ENCODE peak calls at places on chromosome X, in eight cellular contexts. M is BE2C, W is ovary, I is pancreas, D is upper lobe of right lung, A is tibial artery, U is cardiac muscle cell, G is Peyer's patch. E is an unnamed sample.

GRCh38 chrX:97328853-97329252 is 445.1 kb downstream of the RPA4 start:
- DNase-seq in D (no peak), A (no peak), G (no peak), M (no peak), I (no peak), W (no peak), U (no peak), E (no peak)

GRCh38 chrX:141701081-141701480 is 2.5 kb upstream of the SPANXD start:
- DNase-seq in G (no peak), D (no peak), W (no peak), I (no peak), A (no peak), U (no peak), M (no peak), E (peak)

GRCh38 chrX:119685225-119686066 is 7.5 kb downstream of the SEPTIN6 start:
- DNase-seq in D (peak), W (no peak), U (no peak), I (no peak), M (no peak), A (peak), G (peak), E (no peak)

GRCh38 chrX:151745651-151746050 is 11.1 kb downstream of the CNGA2 start:
- DNase-seq in I (no peak), W (no peak), U (no peak), D (no peak), G (no peak), M (no peak), A (no peak), E (no peak)

GRCh38 chrX:123219916-123220315 is 35.8 kb downstream of the GRIA3 start:
- DNase-seq in U (no peak), D (no peak), M (no peak), W (peak), I (no peak), G (no peak), A (no peak), E (no peak)

GRCh38 chrX:121254336-121254735 is 206.9 kb downstream of the GLUD2 start:
- DNase-seq in M (no peak), I (no peak), W (no peak), D (no peak), G (no peak), A (no peak), U (peak), E (peak)

GRCh38 chrX:9189286-9189685 is 155.4 kb upstream of the FAM9B start:
- DNase-seq in G (no peak), M (no peak), W (no peak), A (no peak), U (no peak), D (no peak), I (no peak), E (no peak)

GRCh38 chrX:107851215-107851614 is 25.5 kb downstream of the MID2 start:
- DNase-seq in W (no peak), M (no peak), G (no peak), I (no peak), D (no peak), U (peak), A (no peak), E (peak)

GRCh38 chrX:17802756-17803155 is 58.3 kb downstream of the RAI2 start:
- DNase-seq in U (no peak), W (no peak), G (no peak), I (no peak), M (peak), D (no peak), A (no peak), E (no peak)

GRCh38 chrX:36357855-36358254 is 438.3 kb downstream of the CFAP47 start:
- DNase-seq in I (no peak), G (no peak), D (no peak), A (no peak), U (no peak), M (no peak), W (no peak), E (no peak)

GRCh38 chrX:9501362-9501761 is 36.5 kb downstream of the TBL1X start:
- DNase-seq in W (no peak), D (no peak), I (no peak), M (no peak), U (no peak), A (no peak), G (no peak), E (no peak)

GRCh38 chrX:38817004-38817703 is 15.9 kb downstream of the MID1IP1 start:
- DNase-seq in M (no peak), I (peak), W (peak), A (peak), G (peak), D (peak), U (peak), E (peak)

GRCh38 chrX:15349046-15349445 is 13.7 kb upstream of the PIGA start:
- DNase-seq in W (peak), A (no peak), M (peak), G (peak), U (peak), I (peak), D (no peak), E (peak)

GRCh38 chrX:11099465-11099864 is 11.7 kb upstream of the HCCS start:
- DNase-seq in A (no peak), W (no peak), M (no peak), G (no peak), U (no peak), D (no peak), I (no peak), E (no peak)

GRCh38 chrX:37998586-37999267 is 7.6 kb upstream of the SYTL5 start:
- DNase-seq in M (no peak), W (no peak), G (no peak), A (no peak), I (no peak), U (no peak), D (no peak), E (peak)

GRCh38 chrX:153768311-153769157 is 4.5 kb downstream of the PLXNB3 start:
- DNase-seq in G (no peak), D (peak), I (peak), A (no peak), U (no peak), M (peak), W (no peak), E (no peak)

GRCh38 chrX:155216179-155216939 is at the start of gene VBP1:
- DNase-seq in M (peak), A (peak), W (peak), I (peak), D (peak), G (peak), U (peak), E (peak)
- TF ChIP-seq CTCF in M (peak), A (peak), W (no peak), I (peak), D (peak), G (peak), U (peak), E (peak)

DNA sequence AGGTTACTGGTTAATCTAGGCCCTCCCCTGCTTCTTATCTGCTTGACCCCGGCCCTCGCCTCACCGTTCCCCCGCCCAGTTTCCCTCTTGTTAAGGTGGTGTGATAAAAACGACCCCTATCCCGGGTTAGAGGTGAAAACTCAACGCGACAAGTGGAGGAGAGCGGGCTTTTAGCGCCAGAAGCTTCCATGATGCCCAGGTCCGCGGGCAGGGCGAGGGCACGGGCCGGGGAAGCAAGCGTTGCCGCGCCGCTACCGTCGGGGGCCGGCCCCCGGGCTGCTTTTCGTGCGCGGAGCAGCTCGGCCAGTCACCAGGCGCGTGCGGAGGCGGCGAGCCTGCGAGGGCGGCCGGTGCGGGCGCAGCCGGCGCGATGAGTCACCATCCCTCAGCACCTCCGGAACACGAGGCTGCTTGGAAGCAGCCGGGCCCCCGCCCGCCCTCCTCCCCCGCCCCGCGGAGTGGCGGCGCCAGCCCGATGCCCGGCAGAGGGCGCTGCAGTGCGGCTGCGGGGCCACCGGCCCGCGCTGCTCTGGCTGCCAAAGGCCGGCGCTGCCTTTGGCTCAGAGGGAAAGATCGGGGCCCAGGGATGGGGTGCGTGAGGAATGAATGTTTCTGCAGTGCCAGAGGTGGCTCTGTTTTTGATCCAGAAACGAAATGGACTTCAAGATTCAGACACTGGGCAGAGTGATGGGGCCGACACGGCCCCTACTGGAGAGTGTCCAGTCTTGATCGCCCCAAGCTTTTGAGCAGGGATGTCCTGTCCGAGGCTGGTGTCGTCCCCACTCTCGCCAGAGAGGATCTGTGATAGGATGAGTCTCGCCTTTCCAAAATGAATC is 107.8 kb downstream of the NHSL2 start:
- DNase-seq in M (peak), I (peak), G (peak), A (peak), W (peak), D (peak), U (peak), E (peak)
- H3K4me3 ChIP-seq in M (peak), I (no peak), G (peak), A (peak), W (no peak), D (no peak), U (no peak), E (no peak)

GRCh38 chrX:68721546-68721945 is 74.1 kb downstream of the STARD8 start:
- DNase-seq in U (no peak), I (no peak), M (no peak), D (no peak), G (peak), A (no peak), W (no peak), E (no peak)

GRCh38 chrX:68718443-68718820 is 71.0 kb downstream of the STARD8 start:
- DNase-seq in I (no peak), G (peak), M (no peak), A (no peak), W (no peak), U (no peak), D (no peak), E (no peak)

GRCh38 chrX:68719181-68719903 is 71.9 kb downstream of the STARD8 start:
- DNase-seq in I (no peak), U (no peak), M (no peak), G (peak), W (no peak), A (no peak), D (no peak), E (no peak)

GRCh38 chrX:68720851-68721250 is 73.4 kb downstream of the STARD8 start:
- DNase-seq in I (no peak), M (no peak), G (peak), D (no peak), W (no peak), U (no peak), A (no peak), E (no peak)

DNA sequence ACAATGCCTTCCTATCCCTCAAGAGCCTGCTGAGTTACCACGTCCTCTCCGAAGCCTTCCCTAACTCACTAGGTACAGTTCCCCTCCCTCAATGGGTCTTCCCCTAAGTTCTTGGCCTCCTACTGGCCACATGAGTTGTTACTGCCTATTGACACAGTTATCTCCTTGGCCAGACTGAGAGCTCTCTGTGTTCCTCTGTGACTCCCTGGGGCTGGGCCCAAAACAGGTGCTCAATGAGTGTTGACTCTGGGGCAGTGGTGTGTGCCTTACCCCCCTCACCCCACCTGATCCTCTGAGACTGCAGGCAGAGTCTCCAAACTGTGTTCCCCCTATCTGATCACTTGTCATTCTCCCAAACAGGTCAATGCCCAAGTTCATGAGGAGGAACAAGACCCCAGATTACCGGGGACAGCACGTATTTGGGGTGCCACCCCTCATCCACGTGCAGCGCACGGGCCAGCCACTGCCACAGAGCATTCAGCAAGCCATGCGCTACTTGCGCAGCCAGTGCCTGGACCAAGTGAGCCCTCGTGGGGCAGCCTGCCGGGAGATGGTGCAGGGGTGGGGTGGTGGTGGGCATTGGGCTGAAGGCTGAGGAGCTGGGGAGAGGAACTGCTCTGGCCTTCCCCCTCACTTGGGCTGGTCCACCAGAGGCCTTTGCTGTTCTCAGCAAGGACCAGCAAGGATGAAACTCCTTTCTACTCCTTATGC is 72.6 kb downstream of the STARD8 start:
- DNase-seq in M (no peak), W (no peak), A (no peak), D (no peak), U (no peak), I (no peak), G (peak), E (peak)
- TF ChIP-seq CTCF in M (peak), W (no peak), A (no peak), D (no peak), U (peak), I (no peak), G (no peak), E (peak)

DNA sequence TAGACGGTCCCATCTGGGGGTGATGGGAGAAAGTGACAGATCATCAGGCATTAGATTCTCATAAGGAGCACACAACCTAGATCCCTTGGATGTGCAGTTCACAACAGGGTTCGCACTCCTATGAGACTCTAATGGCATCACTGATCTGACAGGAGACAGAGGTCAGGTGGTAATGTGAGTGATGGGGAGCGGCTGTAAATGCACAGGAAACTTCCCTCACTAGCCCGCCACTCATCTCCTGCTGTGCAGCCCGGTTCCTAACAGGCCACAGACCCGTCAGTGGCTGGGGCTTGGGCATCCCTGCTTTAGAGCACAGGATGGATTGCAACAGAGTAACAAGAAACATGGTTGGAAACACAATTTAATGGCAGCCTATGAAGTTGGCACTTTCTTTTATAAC is 172.6 kb upstream of the VCX3A start:
- DNase-seq in W (no peak), U (no peak), G (no peak), A (no peak), I (no peak), D (no peak), M (no peak), E (no peak)
- H3K4me3 ChIP-seq in W (no peak), U (no peak), G (no peak), A (no peak), I (no peak), D (no peak), M (no peak), E (no peak)

DNA sequence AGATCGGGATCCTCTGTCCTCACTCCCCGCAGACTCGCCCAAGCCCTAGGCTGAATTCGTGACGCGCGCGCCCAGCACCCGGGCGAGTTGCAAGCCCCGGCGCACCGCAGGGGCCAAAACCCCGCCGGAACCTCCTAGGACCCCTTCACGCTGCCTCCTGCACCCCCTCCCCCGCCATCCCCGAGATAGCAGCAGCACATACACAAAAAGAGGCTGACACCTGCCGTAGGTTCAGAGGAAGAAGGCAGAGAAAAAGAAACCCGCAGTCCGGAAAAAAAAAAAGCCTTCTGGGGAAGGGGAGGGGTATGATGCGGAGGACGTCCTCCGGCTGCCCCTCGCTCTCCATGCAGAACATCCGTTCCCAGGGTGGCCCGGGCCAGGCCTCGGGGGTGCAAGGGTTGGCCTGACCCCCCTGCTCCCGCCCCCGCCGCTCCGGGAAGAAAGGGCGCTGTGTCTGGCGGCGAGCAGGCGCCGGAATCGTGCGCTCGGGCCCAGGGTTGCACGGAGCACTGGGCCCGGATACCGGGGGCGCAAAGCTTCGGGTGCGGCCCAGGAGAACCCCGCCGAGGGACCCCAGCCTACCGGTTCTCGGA is 2.5 kb downstream of the NLGN4X start:
- DNase-seq in D (no peak), M (no peak), I (no peak), G (no peak), W (peak), U (no peak), A (no peak), E (no peak)
- TF ChIP-seq CTCF in D (no peak), M (no peak), I (no peak), G (no peak), W (no peak), U (no peak), A (no peak), E (no peak)

GRCh38 chrX:42248226-42248625 is 324.9 kb upstream of the CASK start:
- DNase-seq in W (no peak), A (no peak), D (no peak), I (no peak), U (peak), G (no peak), M (no peak), E (no peak)

GRCh38 chrX:42242044-42242443 is 318.7 kb upstream of the CASK start:
- DNase-seq in I (no peak), A (no peak), G (no peak), W (no peak), U (peak), D (no peak), M (no peak), E (no peak)

GRCh38 chrX:42246814-42247213 is 323.5 kb upstream of the CASK start:
- DNase-seq in W (no peak), G (no peak), U (peak), D (no peak), I (no peak), A (no peak), M (no peak), E (peak)

GRCh38 chrX:42241421-42241820 is 318.1 kb upstream of the CASK start:
- DNase-seq in A (no peak), U (peak), G (no peak), M (no peak), D (no peak), W (no peak), I (no peak), E (peak)

GRCh38 chrX:42247241-42247640 is 323.9 kb upstream of the CASK start:
- DNase-seq in I (no peak), M (no peak), U (peak), A (no peak), W (no peak), D (no peak), G (no peak), E (peak)
- H3K4me3 ChIP-seq in I (no peak), M (no peak), U (no peak), A (no peak), W (no peak), D (peak), G (no peak), E (peak)

DNA sequence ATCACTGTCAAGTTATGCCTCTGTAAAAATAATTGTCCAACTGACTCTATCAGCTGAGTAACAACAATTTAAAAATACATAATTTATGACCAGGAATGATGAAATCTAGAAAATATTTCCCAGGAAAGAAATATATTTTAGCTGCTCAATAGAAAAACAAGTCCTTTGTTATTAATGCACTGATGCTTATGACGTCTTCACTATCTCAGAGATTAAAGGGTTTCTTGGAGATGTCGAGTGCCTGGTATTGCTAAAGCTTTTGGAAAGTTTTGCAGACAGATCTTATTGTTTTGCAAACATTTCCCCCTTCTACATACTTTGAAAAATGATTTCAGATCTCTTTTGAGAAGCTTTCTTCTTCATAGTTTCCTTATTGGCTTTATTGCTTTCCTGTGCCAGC is 154.6 kb upstream of the RPS6KA3 start:
- DNase-seq in G (no peak), A (no peak), M (no peak), I (no peak), U (peak), D (no peak), W (no peak), E (peak)
- TF ChIP-seq CTCF in G (no peak), A (no peak), M (no peak), I (no peak), U (no peak), D (no peak), W (no peak), E (no peak)

GRCh38 chrX:23900220-23900797 is 7.4 kb downstream of the APOO start:
- DNase-seq in D (no peak), U (no peak), A (peak), W (no peak), M (no peak), G (no peak), I (no peak), E (no peak)

GRCh38 chrX:23901065-23901464 is 6.7 kb downstream of the APOO start:
- DNase-seq in M (no peak), G (no peak), I (no peak), A (no peak), W (no peak), D (no peak), U (peak), E (peak)

GRCh38 chrX:23904096-23904495 is 3.6 kb downstream of the APOO start:
- DNase-seq in M (no peak), I (no peak), G (no peak), U (peak), W (no peak), D (no peak), A (no peak), E (peak)

GRCh38 chrX:23902419-23902818 is 5.3 kb downstream of the APOO start:
- DNase-seq in M (peak), W (no peak), I (no peak), D (no peak), U (peak), A (no peak), G (no peak), E (peak)

GRCh38 chrX:23901805-23902204 is 5.9 kb downstream of the APOO start:
- DNase-seq in G (peak), W (peak), D (no peak), A (peak), I (peak), M (peak), U (peak), E (peak)
- H3K4me3 ChIP-seq in G (no peak), W (no peak), D (peak), A (peak), I (no peak), M (no peak), U (no peak), E (no peak)

GRCh38 chrX:53458082-53458481 is 23.9 kb upstream of the HSD17B10 start:
- DNase-seq in I (no peak), G (no peak), M (no peak), U (peak), A (no peak), W (no peak), D (no peak), E (peak)
- TF ChIP-seq CTCF in I (no peak), G (no peak), M (peak), U (peak), A (no peak), W (no peak), D (no peak), E (peak)

GRCh38 chrX:79162076-79162475 is 17.6 kb downstream of the GPR174 start:
- DNase-seq in M (no peak), A (no peak), I (no peak), D (no peak), U (no peak), G (no peak), W (no peak), E (no peak)
- H3K4me3 ChIP-seq in M (no peak), A (no peak), I (no peak), D (no peak), U (no peak), G (no peak), W (no peak), E (no peak)

E was measured in choroid plexus epithelial cell.